ENCODE peak calls at places on chromosomes 1 and 21, in four cellular contexts. Y is A549, G is WTC11, W is K562. L is an unnamed sample.

GRCh38 chr1:17194133-17194475 is 10.8 kb upstream of the PADI1 start:
- DNase-seq in Y (no peak), G (no peak), W (no peak), L (no peak)

GRCh38 chr1:49333946-49334345 is 557.3 kb upstream of the BEND5 start:
- DNase-seq in Y (no peak), G (no peak), W (no peak), L (no peak)

GRCh38 chr1:203291201-203292096 is 13.9 kb upstream of the BTG2 start:
- DNase-seq in Y (peak; percentile 41), G (no peak), W (peak; percentile 44), L (peak; percentile 59)

GRCh38 chr1:64042331-64043100 is 160.9 kb upstream of the UBE2U start:
- DNase-seq in Y (no peak), G (no peak), W (no peak), L (no peak)

GRCh38 chr1:171081220-171081993 is 9.3 kb upstream of the FMO3 start:
- DNase-seq in Y (peak; percentile 7), G (no peak), W (no peak), L (no peak)

GRCh38 chr1:56189454-56189853 is 389.9 kb downstream of the PLPP3 start:
- DNase-seq in Y (no peak), G (no peak), W (no peak), L (no peak)

GRCh38 chr1:110643886-110644285 is 30.9 kb downstream of the KCNA3 start:
- DNase-seq in Y (no peak), G (no peak), W (no peak), L (no peak)

GRCh38 chr21:44571844-44572782 is 1.4 kb upstream of the KRTAP10-4 start:
- DNase-seq in Y (no peak), G (no peak), W (no peak), L (no peak)

GRCh38 chr21:39373634-39374033 is 24.7 kb upstream of the HMGN1 start:
- DNase-seq in Y (peak; percentile 56), G (no peak), W (no peak), L (peak; percentile 62)

GRCh38 chr1:234770031-234770795 is 160.2 kb upstream of the IRF2BP2 start:
- DNase-seq in Y (no peak), G (no peak), W (no peak), L (no peak)

GRCh38 chr1:24770891-24771290 is 25.6 kb downstream of the CLIC4 start:
- DNase-seq in Y (no peak), G (no peak), W (no peak), L (no peak)

GRCh38 chr1:113389356-113389952 is 861 bp upstream of the MAGI3 start:
- DNase-seq in Y (no peak), G (no peak), W (no peak), L (no peak)

GRCh38 chr21:34808569-34809204 is 139.9 kb downstream of the CLIC6 start:
- DNase-seq in Y (peak; percentile 18), G (no peak), W (no peak), L (no peak)

GRCh38 chr21:26966978-26967913 is at the start of gene ADAMTS5:
- DNase-seq in Y (no peak), G (peak; percentile 58), W (no peak), L (no peak)

GRCh38 chr1:121516279-121516967 is 331.6 kb downstream of the SRGAP2C start:
- DNase-seq in Y (no peak), G (no peak), W (no peak), L (no peak)

GRCh38 chr1:160704250-160704649 is 7.4 kb downstream of the CD48 start:
- DNase-seq in Y (no peak), G (no peak), W (no peak), L (no peak)

GRCh38 chr1:205274041-205274691 is 46.4 kb downstream of the TMCC2 start:
- DNase-seq in Y (peak; percentile 78), G (peak; percentile 70), W (no peak), L (peak; percentile 46)

GRCh38 chr1:167463055-167463454 is 55.3 kb downstream of the CD247 start:
- DNase-seq in Y (no peak), G (no peak), W (no peak), L (no peak)
- TF ChIP-seq HMGXB4 in Y (no peak), G (no peak), W (no peak), L (no peak)

DNA sequence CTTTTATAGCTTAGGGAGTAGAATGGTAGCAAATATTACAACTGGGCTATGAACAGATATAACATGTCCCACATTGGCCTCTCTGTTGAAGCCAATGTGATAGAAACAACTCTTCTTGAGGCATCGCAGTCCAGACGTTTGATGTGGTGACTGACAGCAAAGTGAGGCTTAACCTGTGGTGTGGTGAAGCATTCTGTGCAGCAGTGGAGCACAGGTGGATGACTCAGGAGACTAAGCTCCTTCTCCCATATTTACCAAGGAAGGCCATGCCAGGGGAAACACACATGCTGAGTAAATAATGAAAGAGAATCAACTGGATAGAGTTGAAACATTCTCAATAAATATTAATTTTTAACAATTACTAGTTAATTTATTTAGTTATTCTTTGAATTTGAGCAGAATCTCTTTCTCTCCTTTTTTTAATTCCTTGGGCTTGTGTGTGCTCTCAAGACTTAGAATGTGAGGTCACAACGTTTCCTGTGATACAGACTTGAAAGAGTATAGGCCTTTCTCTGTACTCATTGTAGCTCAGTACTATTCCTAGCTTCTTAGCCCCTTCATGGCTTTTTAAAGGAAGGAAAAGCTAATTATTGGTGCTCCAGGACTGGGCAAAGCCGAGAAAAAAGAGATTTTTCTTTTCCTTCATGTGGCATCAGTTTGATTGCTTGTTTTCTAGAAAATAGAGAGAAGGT is 17.6 kb downstream of the CRB1 start:
- DNase-seq in Y (no peak), G (no peak), W (no peak), L (no peak)
- TF ChIP-seq HMGXB4 in Y (no peak), G (no peak), W (no peak), L (no peak)

DNA sequence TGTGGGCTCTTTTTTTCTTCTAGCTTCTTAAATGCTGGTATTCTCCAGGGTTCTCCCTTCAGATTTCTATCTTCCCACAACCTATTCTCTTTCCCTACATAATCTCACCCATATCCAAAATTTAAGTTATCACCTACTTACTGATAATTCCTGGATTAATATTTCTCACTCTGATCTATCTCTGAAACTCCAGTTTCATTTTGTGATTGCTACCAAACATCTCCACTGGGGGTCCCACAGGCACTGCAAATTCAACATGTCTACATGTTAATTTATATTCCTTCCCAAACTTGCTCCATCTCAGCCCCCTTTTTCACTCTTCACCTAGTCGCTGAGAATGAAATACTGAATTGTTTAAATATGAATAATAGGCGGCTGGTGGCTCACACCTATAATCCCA is 9.9 kb upstream of the C1orf141 start:
- DNase-seq in Y (no peak), G (no peak), W (peak; percentile 17), L (no peak)
- TF ChIP-seq HMGXB4 in Y (no peak), G (no peak), W (no peak), L (no peak)

GRCh38 chr1:48206371-48206770 is 16.1 kb upstream of the SLC5A9 start:
- DNase-seq in Y (no peak), G (no peak), W (no peak), L (no peak)

GRCh38 chr1:48203287-48203900 is 19.1 kb upstream of the SLC5A9 start:
- DNase-seq in Y (peak; percentile 20), G (no peak), W (peak; percentile 71), L (peak; percentile 33)

GRCh38 chr1:48207131-48207530 is 15.4 kb upstream of the SLC5A9 start:
- DNase-seq in Y (no peak), G (no peak), W (no peak), L (no peak)

GRCh38 chr1:48207536-48208075 is 14.9 kb upstream of the SLC5A9 start:
- DNase-seq in Y (no peak), G (no peak), W (no peak), L (no peak)

DNA sequence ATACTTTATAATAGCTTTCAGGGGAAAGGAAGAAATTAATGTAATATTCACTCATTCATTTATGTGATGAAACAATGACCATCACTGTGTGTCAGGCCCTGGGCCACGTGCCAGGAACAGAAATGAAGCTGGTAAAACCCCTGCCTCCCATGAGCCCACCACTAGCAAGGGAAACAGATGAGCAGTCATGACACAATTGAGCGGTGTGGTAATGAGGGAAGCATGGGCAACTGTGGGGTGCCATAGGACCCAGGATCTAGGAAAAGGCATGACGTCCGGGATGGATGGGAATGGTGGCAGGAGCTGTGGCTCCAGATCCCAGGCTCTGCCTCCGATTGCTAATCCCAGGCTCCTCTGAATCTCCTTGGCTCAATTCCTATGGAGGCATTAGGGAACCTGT is 17.0 kb upstream of the SLC5A9 start:
- DNase-seq in Y (no peak), G (no peak), W (no peak), L (no peak)
- TF ChIP-seq HMGXB4 in Y (no peak), G (no peak), W (no peak), L (no peak)

L was measured in HepG2.